ENCODE peak calls at places on chromosomes 3 and 15, in ten cellular contexts. C is HCT116, Y is cardiac muscle cell, H is Peyer's patch, M is stomach, N is tibial nerve, W is OCI-LY7, X is right atrium auricular region, R is transverse colon, K is ovary. D is an unnamed sample.

GRCh38 chr3:12370758-12371157 is 81.9 kb downstream of the PPARG start:
- DNase-seq in C (peak; percentile 44), Y (peak; percentile 54), H (no peak), M (no peak), N (no peak), W (no peak), X (no peak), R (peak; percentile 33), K (no peak), D (peak; percentile 8)

GRCh38 chr3:71247221-71247947 is 336.1 kb downstream of the FOXP1 start:
- DNase-seq in C (no peak), Y (peak; percentile 44), H (no peak), M (no peak), N (no peak), W (peak; percentile 33), X (no peak), R (no peak), K (no peak), D (peak; percentile 76)

GRCh38 chr3:134860141-134860540 is 65.1 kb downstream of the EPHB1 start:
- DNase-seq in C (no peak), Y (no peak), H (no peak), M (no peak), N (no peak), W (no peak), X (no peak), R (no peak), K (no peak), D (peak; percentile 56)

GRCh38 chr3:125294414-125294813 is 80.7 kb downstream of the ZNF148 start:
- DNase-seq in C (no peak), Y (no peak), H (no peak), M (no peak), N (no peak), W (no peak), X (no peak), R (no peak), K (no peak), D (no peak)

GRCh38 chr15:79076661-79077060 is 13.9 kb downstream of the RASGRF1 start:
- DNase-seq in C (no peak), Y (no peak), H (no peak), M (no peak), N (no peak), W (no peak), X (no peak), R (no peak), K (no peak), D (no peak)

GRCh38 chr15:42933886-42934667 is 13.5 kb upstream of the TTBK2 start:
- DNase-seq in C (no peak), Y (no peak), H (no peak), M (no peak), N (no peak), W (no peak), X (no peak), R (no peak), K (no peak), D (no peak)

GRCh38 chr3:128383316-128384235 is 83.1 kb downstream of the DNAJB8 start:
- DNase-seq in C (peak; percentile 38), Y (peak; percentile 47), H (peak; percentile 81), M (peak; percentile 86), N (peak; percentile 19), W (no peak), X (no peak), R (peak; percentile 81), K (peak; percentile 51), D (peak; percentile 95)

GRCh38 chr3:184384342-184384741 is 4.5 kb downstream of the CHRD start:
- DNase-seq in C (no peak), Y (no peak), H (no peak), M (no peak), N (no peak), W (no peak), X (no peak), R (no peak), K (no peak), D (no peak)

GRCh38 chr15:75694241-75695182 is 18.1 kb downstream of the CSPG4 start:
- DNase-seq in C (no peak), Y (peak; percentile 98), H (peak; percentile 70), M (peak; percentile 67), N (peak; percentile 58), W (peak; percentile 39), X (peak; percentile 91), R (peak; percentile 64), K (peak; percentile 86), D (peak; percentile 94)

GRCh38 chr3:40185029-40185695 is 124.3 kb upstream of the EIF1B start:
- DNase-seq in C (no peak), Y (no peak), H (no peak), M (no peak), N (no peak), W (no peak), X (no peak), R (no peak), K (no peak), D (no peak)

GRCh38 chr3:9316881-9317341 is 45.9 kb upstream of the THUMPD3 start:
- DNase-seq in C (no peak), Y (peak; percentile 77), H (no peak), M (no peak), N (peak; percentile 6), W (no peak), X (peak; percentile 63), R (peak; percentile 16), K (peak; percentile 31), D (no peak)

GRCh38 chr3:42731476-42732195 is 29.0 kb upstream of the HHATL start:
- DNase-seq in C (no peak), Y (no peak), H (peak; percentile 10), M (no peak), N (no peak), W (no peak), X (peak; percentile 23), R (no peak), K (no peak), D (no peak)

DNA sequence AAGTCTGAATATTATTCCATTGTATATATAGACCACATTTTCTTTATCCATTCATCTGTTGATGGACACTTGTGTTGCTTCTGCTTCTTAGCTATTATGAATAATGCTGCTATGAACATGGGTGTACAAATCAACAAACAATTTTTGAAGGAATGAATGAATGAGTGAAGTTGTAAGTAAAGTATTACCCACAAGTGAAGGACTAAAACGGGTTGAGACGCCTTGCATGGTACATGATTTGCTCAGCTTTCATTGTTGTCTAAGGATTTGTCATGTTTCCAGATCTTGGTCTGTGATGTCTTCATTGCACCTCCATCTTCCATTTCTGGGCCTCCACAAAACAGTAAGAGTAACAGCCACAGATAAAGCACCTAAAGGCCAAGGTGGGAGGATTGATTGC is 20.5 kb downstream of the IFT122 start:
- DNase-seq in C (no peak), Y (no peak), H (no peak), M (no peak), N (no peak), W (no peak), X (no peak), R (no peak), K (no peak), D (no peak)
- H3K4me1 ChIP-seq in C (peaks cover 13% of the 10 kb centered on the region), Y (peaks cover 14% of the 10 kb centered on the region), H (no peaks in the 10 kb centered on the region), M (peaks cover 5% of the 10 kb centered on the region), N (peaks cover 6% of the 10 kb centered on the region), W (no peaks in the 10 kb centered on the region), X (peaks cover 17% of the 10 kb centered on the region), R (no peaks in the 10 kb centered on the region), K (no peaks in the 10 kb centered on the region), D (no peaks in the 10 kb centered on the region)

DNA sequence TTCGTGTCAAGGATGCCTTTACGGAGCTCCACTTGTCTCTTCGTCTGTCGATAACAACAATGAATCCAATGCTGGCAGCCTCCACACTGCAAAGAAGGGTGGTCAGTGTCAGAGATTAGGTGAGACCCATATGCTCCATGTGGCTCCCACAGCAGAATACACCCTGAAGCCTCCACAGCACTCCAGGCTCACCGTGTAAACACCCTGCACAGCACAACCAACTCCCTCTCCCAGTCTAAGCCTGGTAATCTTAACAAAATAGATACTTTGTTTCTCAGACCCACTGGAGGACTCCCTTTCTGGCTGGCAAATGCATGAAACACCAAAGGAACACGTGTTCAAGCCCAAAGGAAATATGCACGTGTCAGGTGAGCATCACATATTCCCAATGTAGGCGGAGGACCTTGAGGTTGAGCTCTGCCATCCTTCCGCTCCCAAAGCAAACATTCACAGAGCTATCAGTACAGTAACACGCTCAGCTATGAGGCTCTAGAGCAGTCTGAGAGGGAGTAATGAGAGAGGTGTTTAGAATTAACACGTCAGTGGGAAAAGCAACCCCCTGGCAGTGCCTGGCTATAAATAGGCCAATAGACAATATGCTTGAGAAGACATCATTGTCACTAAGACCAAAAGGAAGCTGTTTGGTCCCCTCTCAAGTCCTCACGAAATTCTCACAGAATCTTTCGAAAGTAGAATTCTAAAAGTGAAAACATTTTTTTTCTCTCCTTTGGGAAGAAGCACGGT is 86.7 kb downstream of the MCF2L2 start:
- DNase-seq in C (no peak), Y (no peak), H (no peak), M (no peak), N (no peak), W (no peak), X (no peak), R (no peak), K (no peak), D (no peak)
- H3K36me3 ChIP-seq in C (no peaks in the 10 kb centered on the region), Y (no peaks in the 10 kb centered on the region), H (no peaks in the 10 kb centered on the region), M (no peaks in the 10 kb centered on the region), N (no peaks in the 10 kb centered on the region), W (no peaks in the 10 kb centered on the region), X (no peaks in the 10 kb centered on the region), R (no peaks in the 10 kb centered on the region), K (no peaks in the 10 kb centered on the region), D (no peaks in the 10 kb centered on the region)

GRCh38 chr3:108124337-108125150 is 33.7 kb upstream of the CD47 start:
- DNase-seq in C (no peak), Y (no peak), H (peak; percentile 80), M (no peak), N (no peak), W (peak; percentile 94), X (no peak), R (peak; percentile 38), K (no peak), D (no peak)

GRCh38 chr3:108127301-108127988 is 36.6 kb upstream of the CD47 start:
- DNase-seq in C (no peak), Y (no peak), H (peak; percentile 84), M (no peak), N (no peak), W (peak; percentile 86), X (no peak), R (peak; percentile 37), K (no peak), D (no peak)

GRCh38 chr3:108125151-108125540 is 34.3 kb upstream of the CD47 start:
- DNase-seq in C (no peak), Y (no peak), H (no peak), M (no peak), N (no peak), W (no peak), X (no peak), R (no peak), K (no peak), D (no peak)

GRCh38 chr3:108126348-108126747 is 35.5 kb upstream of the CD47 start:
- DNase-seq in C (no peak), Y (no peak), H (no peak), M (no peak), N (no peak), W (peak; percentile 16), X (no peak), R (no peak), K (no peak), D (no peak)

GRCh38 chr3:108125550-108126071 is 34.8 kb upstream of the CD47 start:
- DNase-seq in C (no peak), Y (no peak), H (peak; percentile 90), M (no peak), N (no peak), W (peak; percentile 96), X (no peak), R (peak; percentile 53), K (no peak), D (no peak)
- H3K4me1 ChIP-seq in C (peaks cover 7% of the 10 kb centered on the region), Y (peaks cover 8% of the 10 kb centered on the region), H (no peaks in the 10 kb centered on the region), M (peaks cover 22% of the 10 kb centered on the region), N (peaks cover 8% of the 10 kb centered on the region), W (peaks cover 73% of the 10 kb centered on the region), X (no peaks in the 10 kb centered on the region), R (no peaks in the 10 kb centered on the region), K (no peaks in the 10 kb centered on the region), D (peaks cover 10% of the 10 kb centered on the region)

GRCh38 chr15:58882243-58882642 is 51.2 kb downstream of the SLTM start:
- DNase-seq in C (no peak), Y (no peak), H (no peak), M (no peak), N (no peak), W (no peak), X (no peak), R (no peak), K (no peak), D (no peak)
- H3K36me3 ChIP-seq in C (peaks cover 70% of the 10 kb centered on the region), Y (peaks cover 72% of the 10 kb centered on the region), H (peaks cover 97% of the 10 kb centered on the region), M (peaks cover 100% of the 10 kb centered on the region), N (peaks cover 100% of the 10 kb centered on the region), W (peaks cover 97% of the 10 kb centered on the region), X (peaks cover 88% of the 10 kb centered on the region), R (no peaks in the 10 kb centered on the region), K (no peaks in the 10 kb centered on the region), D (peaks cover 93% of the 10 kb centered on the region)